ENCODE peak calls at places on chromosomes 12 and 14, in four cellular contexts. K is omental fat pad, D is aorta, E is OCI-LY7. I is an unnamed sample.

GRCh38 chr12:14723763-14724162 is 27.4 kb upstream of the GUCY2C start:
- DNase-seq in K (peak), E (peak), D (no peak), I (no peak)

GRCh38 chr14:84090837-84091236 is 1439.1 kb upstream of the FLRT2 start:
- DNase-seq in K (no peak), D (no peak), E (no peak), I (no peak)

GRCh38 chr12:47343684-47344567 is 264.2 kb upstream of the AMIGO2 start:
- DNase-seq in E (no peak), K (no peak), D (no peak), I (no peak)

GRCh38 chr14:75911883-75912282 is 69.9 kb downstream of the TGFB3 start:
- DNase-seq in K (no peak), D (no peak), E (no peak), I (no peak)

GRCh38 chr12:98466970-98467369 is 48.4 kb upstream of the TMPO start:
- DNase-seq in K (no peak), D (no peak), E (no peak), I (no peak)

GRCh38 chr14:54211562-54212308 is 185.1 kb upstream of the CDKN3 start:
- DNase-seq in E (no peak), K (no peak), D (no peak), I (no peak)

GRCh38 chr12:64796205-64796845 is 28.1 kb upstream of the TBC1D30 start:
- DNase-seq in K (peak), E (peak), D (no peak), I (no peak)

GRCh38 chr12:4116251-4117111 is 157.1 kb upstream of the CCND2 start:
- DNase-seq in D (no peak), E (peak), K (no peak), I (no peak)

GRCh38 chr12:132858727-132859266 is 28.6 kb downstream of the CHFR start:
- DNase-seq in D (no peak), K (no peak), E (no peak), I (no peak)

GRCh38 chr12:12019881-12020280 is 50.9 kb upstream of the BCL2L14 start:
- DNase-seq in E (no peak), K (no peak), D (no peak), I (no peak)

GRCh38 chr12:77923882-77924281 is 93.2 kb downstream of the NAV3 start:
- DNase-seq in E (no peak), K (no peak), D (no peak), I (no peak)

GRCh38 chr12:66087365-66087943 is 43.1 kb downstream of the LLPH start:
- DNase-seq in K (peak), E (peak), D (peak), I (peak)

GRCh38 chr12:52058631-52059324 is 7.5 kb downstream of the NR4A1 start:
- DNase-seq in E (no peak), K (no peak), D (peak), I (no peak)

GRCh38 chr12:56158926-56159461 is 835 bp downstream of the MYL6 start:
- DNase-seq in E (peak), K (no peak), D (peak), I (peak)

GRCh38 chr12:34297790-34298164 is 275.5 kb downstream of the ALG10 start:
- DNase-seq in D (peak), K (no peak), E (no peak), I (no peak)

GRCh38 chr14:101150010-101150409 is 246.5 kb upstream of the RTL1 start:
- DNase-seq in K (no peak), E (no peak), D (no peak), I (no peak)

GRCh38 chr14:66628646-66629045 is 120.7 kb downstream of the GPHN start:
- DNase-seq in E (no peak), D (no peak), K (no peak), I (no peak)

GRCh38 chr12:108381793-108382436 is 42.8 kb upstream of the CMKLR1 start:
- DNase-seq in D (no peak), K (no peak), E (no peak), I (no peak)

GRCh38 chr12:67748761-67749075 is 100.2 kb downstream of the DYRK2 start:
- DNase-seq in K (no peak), D (no peak), E (no peak), I (no peak)

GRCh38 chr12:18578191-18578590 is 159.6 kb downstream of the PLCZ1 start:
- DNase-seq in K (no peak), E (no peak), D (no peak), I (no peak)

GRCh38 chr12:5083955-5084849 is 40.5 kb downstream of the KCNA5 start:
- DNase-seq in E (peak), D (no peak), K (no peak), I (no peak)